ENCODE peak calls at places on chromosomes 11 and 22, in four cellular contexts. One of them, this sample, is unnamed.

GRCh38 chr11:77547863-77548551 is 41.7 kb upstream of the AQP11 start:
- DNase-seq in A549: peak; percentile 74
- DNase-seq in K562: peak; percentile 70
- DNase-seq in HepG2: peak; percentile 56
- DNase-seq in this sample: peak; percentile 40

GRCh38 chr11:134271978-134272377 is 4.2 kb upstream of the GLB1L3 start:
- DNase-seq in HepG2: no peak
- DNase-seq in K562: no peak
- DNase-seq in A549: no peak
- DNase-seq in this sample: no peak

GRCh38 chr11:3799883-3800282 is 2.5 kb upstream of the NUP98 start:
- DNase-seq in K562: no peak
- DNase-seq in A549: no peak
- DNase-seq in HepG2: no peak
- DNase-seq in this sample: no peak

GRCh38 chr11:72439455-72439854 is 5.1 kb upstream of the CLPB start:
- DNase-seq in A549: no peak
- DNase-seq in K562: no peak
- DNase-seq in HepG2: no peak
- DNase-seq in this sample: no peak

GRCh38 chr11:61752117-61752924 is at the start of gene MYRF:
- DNase-seq in A549: no peak
- DNase-seq in HepG2: no peak
- DNase-seq in K562: peak; percentile 82
- DNase-seq in this sample: peak; percentile 68

GRCh38 chr22:37202706-37203105 is 9.6 kb downstream of the SSTR3 start:
- DNase-seq in A549: no peak
- DNase-seq in HepG2: no peak
- DNase-seq in K562: no peak
- DNase-seq in this sample: no peak

GRCh38 chr22:38823076-38823475 is 20.8 kb downstream of the NPTXR start:
- DNase-seq in A549: no peak
- DNase-seq in HepG2: no peak
- DNase-seq in K562: no peak
- DNase-seq in this sample: no peak

GRCh38 chr11:134047586-134047999 is 21.3 kb upstream of the JAM3 start:
- DNase-seq in A549: no peak
- DNase-seq in HepG2: no peak
- DNase-seq in K562: no peak
- DNase-seq in this sample: no peak

GRCh38 chr11:11391796-11392195 is 38.7 kb upstream of the CSNK2A3 start:
- DNase-seq in HepG2: no peak
- DNase-seq in K562: no peak
- DNase-seq in A549: peak; percentile 23
- DNase-seq in this sample: no peak

GRCh38 chr11:73387594-73388021 is 11.4 kb downstream of the RELT start:
- DNase-seq in K562: no peak
- DNase-seq in HepG2: no peak
- DNase-seq in A549: no peak
- DNase-seq in this sample: no peak

GRCh38 chr11:88421530-88421929 is 84.0 kb upstream of the CTSC start:
- DNase-seq in A549: no peak
- DNase-seq in K562: peak; percentile 86
- DNase-seq in HepG2: no peak
- DNase-seq in this sample: no peak

GRCh38 chr22:49324527-49325491 is 502.9 kb downstream of the BRD1 start:
- DNase-seq in HepG2: no peak
- DNase-seq in A549: no peak
- DNase-seq in K562: no peak
- DNase-seq in this sample: no peak

GRCh38 chr11:113447621-113448310 is 27.4 kb downstream of the DRD2 start:
- DNase-seq in HepG2: no peak
- DNase-seq in A549: no peak
- DNase-seq in K562: peak; percentile 42
- DNase-seq in this sample: no peak

GRCh38 chr11:73189315-73189714 is 28.8 kb upstream of the P2RY2 start:
- DNase-seq in A549: no peak
- DNase-seq in K562: no peak
- DNase-seq in HepG2: no peak
- DNase-seq in this sample: no peak

GRCh38 chr11:130166457-130166784 is 6.8 kb downstream of the ST14 start:
- DNase-seq in K562: peak; percentile 44
- DNase-seq in A549: peak; percentile 81
- DNase-seq in HepG2: peak; percentile 33
- DNase-seq in this sample: no peak

GRCh38 chr11:85947431-85948272 is 92.5 kb downstream of the CCDC83 start:
- DNase-seq in HepG2: no peak
- DNase-seq in K562: no peak
- DNase-seq in A549: peak; percentile 46
- DNase-seq in this sample: no peak

GRCh38 chr11:64445651-64446050 is 86.7 kb downstream of the RPS6KA4 start:
- DNase-seq in A549: no peak
- DNase-seq in K562: no peak
- DNase-seq in HepG2: no peak
- DNase-seq in this sample: no peak

GRCh38 chr11:27977031-27977430 is 130.9 kb downstream of the KIF18A start:
- DNase-seq in HepG2: no peak
- DNase-seq in A549: peak; percentile 10
- DNase-seq in K562: no peak
- DNase-seq in this sample: no peak

GRCh38 chr11:6022954-6023353 is 7.6 kb downstream of the OR56A1 start:
- DNase-seq in HepG2: peak; percentile 43
- DNase-seq in A549: peak; percentile 57
- DNase-seq in K562: peak; percentile 35
- DNase-seq in this sample: no peak

GRCh38 chr22:39808087-39808486 is 85.5 kb downstream of the ENTHD1 start:
- DNase-seq in HepG2: peak; percentile 30
- DNase-seq in A549: peak; percentile 36
- DNase-seq in K562: peak; percentile 42
- DNase-seq in this sample: peak; percentile 78

GRCh38 chr22:17164392-17165024 is 5.4 kb upstream of the HDHD5 start:
- DNase-seq in HepG2: no peak
- DNase-seq in K562: no peak
- DNase-seq in A549: peak; percentile 24
- DNase-seq in this sample: peak; percentile 21

GRCh38 chr11:27694992-27695391 is 5.3 kb downstream of the BDNF start:
- DNase-seq in HepG2: no peak
- DNase-seq in K562: peak; percentile 6
- DNase-seq in A549: peak; percentile 51
- DNase-seq in this sample: no peak

GRCh38 chr11:83801799-83802198 is 515.6 kb upstream of the CCDC90B start:
- DNase-seq in A549: no peak
- DNase-seq in K562: no peak
- DNase-seq in HepG2: no peak
- DNase-seq in this sample: no peak

GRCh38 chr22:29867260-29867659 is 15.7 kb upstream of the MTMR3 start:
- DNase-seq in HepG2: no peak
- DNase-seq in A549: no peak
- DNase-seq in K562: no peak
- DNase-seq in this sample: no peak

GRCh38 chr11:78163828-78164227 is 24.4 kb upstream of the ALG8 start:
- DNase-seq in HepG2: no peak
- DNase-seq in K562: no peak
- DNase-seq in A549: no peak
- DNase-seq in this sample: no peak

GRCh38 chr11:46296520-46297448 is 19.3 kb downstream of the CREB3L1 start:
- DNase-seq in A549: no peak
- DNase-seq in K562: peak; percentile 98
- DNase-seq in HepG2: no peak
- DNase-seq in this sample: peak; percentile 96

GRCh38 chr22:23065069-23065451 is 5.3 kb upstream of the GNAZ start:
- DNase-seq in HepG2: no peak
- DNase-seq in K562: no peak
- DNase-seq in A549: no peak
- DNase-seq in this sample: peak; percentile 4

GRCh38 chr22:23067023-23067650 is 3.2 kb upstream of the GNAZ start:
- DNase-seq in A549: no peak
- DNase-seq in K562: no peak
- DNase-seq in HepG2: no peak
- DNase-seq in this sample: peak; percentile 6

GRCh38 chr22:23064381-23065068 is 5.8 kb upstream of the GNAZ start:
- DNase-seq in A549: no peak
- DNase-seq in HepG2: no peak
- DNase-seq in K562: no peak
- DNase-seq in this sample: peak; percentile 5

GRCh38 chr22:23066200-23067022 is 3.9 kb upstream of the GNAZ start:
- DNase-seq in HepG2: no peak
- DNase-seq in A549: no peak
- DNase-seq in K562: no peak
- DNase-seq in this sample: peak; percentile 4

GRCh38 chr22:23065495-23066122 is 4.7 kb upstream of the GNAZ start:
- DNase-seq in K562: no peak
- DNase-seq in HepG2: no peak
- DNase-seq in A549: no peak
- DNase-seq in this sample: peak; percentile 4
- TF ChIP-seq MAX in K562: no peak
- TF ChIP-seq MAX in HepG2: no peak
- TF ChIP-seq MAX in A549: no peak
- TF ChIP-seq MAX in this sample: no peak

GRCh38 chr11:104556606-104557301 is 341.5 kb downstream of the CASP12 start:
- DNase-seq in HepG2: no peak
- DNase-seq in A549: no peak
- DNase-seq in K562: no peak
- DNase-seq in this sample: no peak
- TF ChIP-seq JUN in HepG2: no peak
- TF ChIP-seq JUN in A549: no peak
- TF ChIP-seq JUN in K562: no peak
- TF ChIP-seq JUN in this sample: no peak

GRCh38 chr11:76159303-76159937 is 46.9 kb downstream of the WNT11 start:
- DNase-seq in HepG2: no peak
- DNase-seq in K562: no peak
- DNase-seq in A549: no peak
- DNase-seq in this sample: no peak
- TF ChIP-seq ESRRA in HepG2: no peak
- TF ChIP-seq ESRRA in K562: no peak
- TF ChIP-seq ESRRA in A549: no peak
- TF ChIP-seq ESRRA in this sample: no peak

GRCh38 chr11:32643526-32643925 is 59.9 kb downstream of the EIF3M start:
- DNase-seq in K562: no peak
- DNase-seq in A549: peak; percentile 9
- DNase-seq in HepG2: no peak
- DNase-seq in this sample: no peak
- TF ChIP-seq MAX in K562: no peak
- TF ChIP-seq MAX in A549: no peak
- TF ChIP-seq MAX in HepG2: no peak
- TF ChIP-seq MAX in this sample: no peak

DNA sequence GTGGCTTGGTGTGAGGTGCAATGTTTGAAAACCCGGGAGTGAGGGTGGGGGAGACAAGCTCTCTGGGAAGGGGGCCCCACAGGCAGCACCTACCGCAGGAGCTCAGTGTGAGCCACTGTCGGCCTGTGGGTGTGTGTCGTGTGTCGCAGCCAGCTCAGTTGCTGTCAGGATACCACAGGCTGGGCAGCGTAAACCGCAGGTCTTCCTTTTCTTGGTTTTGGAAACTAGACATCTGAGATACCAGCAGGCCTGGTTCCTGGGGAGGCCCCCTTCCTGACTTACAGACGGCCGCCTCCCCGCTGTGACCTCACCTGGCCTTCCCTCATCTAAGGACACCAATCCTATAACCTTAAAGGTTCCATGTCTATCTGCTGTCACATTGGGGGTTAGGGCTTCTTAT is 19.4 kb downstream of the IRF7 start:
- DNase-seq in A549: no peak
- DNase-seq in K562: no peak
- DNase-seq in HepG2: no peak
- DNase-seq in this sample: no peak
- TF ChIP-seq JUN in A549: no peak
- TF ChIP-seq JUN in K562: no peak
- TF ChIP-seq JUN in HepG2: no peak
- TF ChIP-seq JUN in this sample: no peak

GRCh38 chr11:106457727-106458126 is 380.3 kb downstream of the AASDHPPT start:
- DNase-seq in K562: no peak
- DNase-seq in A549: peak; percentile 12
- DNase-seq in HepG2: peak; percentile 10
- DNase-seq in this sample: no peak
- TF ChIP-seq ESRRA in K562: no peak
- TF ChIP-seq ESRRA in A549: no peak
- TF ChIP-seq ESRRA in HepG2: no peak
- TF ChIP-seq ESRRA in this sample: no peak

GRCh38 chr11:37688461-37688860 is 1090.4 kb upstream of the RAG2 start:
- DNase-seq in A549: no peak
- DNase-seq in K562: no peak
- DNase-seq in HepG2: no peak
- DNase-seq in this sample: no peak
- TF ChIP-seq MAX in A549: no peak
- TF ChIP-seq MAX in K562: no peak
- TF ChIP-seq MAX in HepG2: no peak
- TF ChIP-seq MAX in this sample: no peak

DNA sequence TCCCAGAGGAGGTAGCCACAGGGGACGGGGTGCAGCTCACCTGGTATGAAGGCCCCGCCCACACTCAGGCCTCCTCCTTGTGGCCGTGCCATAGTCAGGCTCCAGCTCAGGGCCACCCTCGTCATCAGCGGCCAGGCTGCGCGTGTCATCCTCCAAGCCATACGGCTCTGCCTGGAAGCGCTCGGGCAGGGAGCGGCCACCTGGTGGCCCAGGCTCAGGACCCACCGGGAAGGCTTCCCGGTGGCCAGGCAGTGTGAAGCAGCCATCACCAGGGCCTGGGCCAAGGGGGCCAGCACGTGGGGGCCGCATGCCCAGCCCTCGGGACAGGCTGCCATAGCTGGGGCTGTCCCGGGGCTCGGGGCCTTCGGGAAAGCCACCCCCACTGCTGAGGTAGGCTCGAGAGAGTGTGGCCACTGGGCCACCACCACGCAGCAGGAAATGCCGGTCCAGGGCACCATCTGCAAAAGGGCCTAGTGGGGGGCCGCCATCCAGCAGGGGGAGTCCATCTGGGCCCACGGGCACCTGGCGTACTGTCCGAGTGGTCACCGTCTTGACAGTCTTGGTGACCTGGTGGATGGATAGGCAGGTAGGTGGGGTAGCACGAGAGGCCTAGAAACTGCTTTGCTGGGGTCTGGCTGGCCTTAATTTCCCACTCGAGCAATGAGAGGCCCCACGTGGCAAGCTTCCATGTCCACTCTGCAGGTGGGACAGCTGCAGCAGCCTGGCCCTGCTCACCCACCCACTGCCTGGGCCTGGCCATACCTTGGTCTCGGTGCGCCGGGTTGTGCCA is 35.3 kb downstream of the ARVCF start:
- DNase-seq in K562: no peak
- DNase-seq in HepG2: no peak
- DNase-seq in A549: no peak
- DNase-seq in this sample: no peak
- TF ChIP-seq JUN in K562: no peak
- TF ChIP-seq JUN in HepG2: no peak
- TF ChIP-seq JUN in A549: no peak
- TF ChIP-seq JUN in this sample: no peak